ENCODE peak calls at places on chromosomes 3 and 15, in seven cellular contexts. One of them, this sample, is unnamed.
A peak's percentile ranks its signal among the peaks of the same experiment; 100 is the strongest.

GRCh38 chr3:9583792-9584191 is 30.2 kb upstream of the LHFPL4 start:
- DNase-seq in IMR-90: no peak
- DNase-seq in neuronal stem cell: no peak
- DNase-seq in mesenchymal stem cell: no peak
- DNase-seq in mesendoderm: no peak
- DNase-seq in H9: no peak
- DNase-seq in H1: no peak
- DNase-seq in this sample: no peak

GRCh38 chr3:113659121-113659531 is 37.3 kb downstream of the USF3 start:
- DNase-seq in H9: no peak
- DNase-seq in mesendoderm: peak; percentile 13
- DNase-seq in IMR-90: no peak
- DNase-seq in mesenchymal stem cell: no peak
- DNase-seq in H1: no peak
- DNase-seq in neuronal stem cell: no peak
- DNase-seq in this sample: no peak

GRCh38 chr15:75928680-75929608 is 25.3 kb downstream of the FBXO22 start:
- DNase-seq in mesendoderm: peak; percentile 76
- DNase-seq in neuronal stem cell: peak; percentile 24
- DNase-seq in IMR-90: peak; percentile 35
- DNase-seq in H9: peak; percentile 56
- DNase-seq in mesenchymal stem cell: peak; percentile 57
- DNase-seq in H1: peak; percentile 60
- DNase-seq in this sample: peak; percentile 62

GRCh38 chr15:42156266-42156922 is at the start of gene PLA2G4F:
- DNase-seq in IMR-90: no peak
- DNase-seq in mesendoderm: peak; percentile 52
- DNase-seq in H9: peak; percentile 54
- DNase-seq in H1: no peak
- DNase-seq in neuronal stem cell: no peak
- DNase-seq in mesenchymal stem cell: no peak
- DNase-seq in this sample: peak; percentile 55

GRCh38 chr3:185282696-185283373 is 29.0 kb upstream of the EHHADH start:
- DNase-seq in H1: peak; percentile 98
- DNase-seq in IMR-90: peak; percentile 93
- DNase-seq in mesenchymal stem cell: peak; percentile 94
- DNase-seq in neuronal stem cell: peak; percentile 85
- DNase-seq in H9: peak; percentile 98
- DNase-seq in mesendoderm: peak; percentile 98
- DNase-seq in this sample: peak; percentile 97

GRCh38 chr3:114502204-114502603 is 208.4 kb downstream of the TIGIT start:
- DNase-seq in mesenchymal stem cell: no peak
- DNase-seq in mesendoderm: no peak
- DNase-seq in neuronal stem cell: no peak
- DNase-seq in IMR-90: no peak
- DNase-seq in H1: no peak
- DNase-seq in H9: no peak
- DNase-seq in this sample: no peak

GRCh38 chr15:31551323-31551722 is 224.7 kb downstream of the KLF13 start:
- DNase-seq in mesendoderm: no peak
- DNase-seq in H1: no peak
- DNase-seq in IMR-90: no peak
- DNase-seq in mesenchymal stem cell: no peak
- DNase-seq in H9: no peak
- DNase-seq in neuronal stem cell: no peak
- DNase-seq in this sample: no peak

GRCh38 chr3:143135150-143135549 is 15.6 kb downstream of the CHST2 start:
- DNase-seq in IMR-90: peak; percentile 95
- DNase-seq in H1: no peak
- DNase-seq in mesendoderm: peak; percentile 27
- DNase-seq in neuronal stem cell: no peak
- DNase-seq in H9: no peak
- DNase-seq in mesenchymal stem cell: peak; percentile 90
- DNase-seq in this sample: peak; percentile 77

GRCh38 chr3:123719785-123720531 is 135.1 kb upstream of the HACD2 start:
- DNase-seq in mesenchymal stem cell: no peak
- DNase-seq in H1: no peak
- DNase-seq in mesendoderm: no peak
- DNase-seq in neuronal stem cell: no peak
- DNase-seq in IMR-90: no peak
- DNase-seq in H9: no peak
- DNase-seq in this sample: no peak

GRCh38 chr3:180265551-180265950 is 228.8 kb upstream of the PEX5L start:
- DNase-seq in IMR-90: peak; percentile 67
- DNase-seq in mesenchymal stem cell: no peak
- DNase-seq in H9: no peak
- DNase-seq in H1: no peak
- DNase-seq in mesendoderm: no peak
- DNase-seq in neuronal stem cell: no peak
- DNase-seq in this sample: no peak

GRCh38 chr3:78322780-78323179 is 1282.9 kb downstream of the ROBO2 start:
- DNase-seq in H9: no peak
- DNase-seq in mesenchymal stem cell: no peak
- DNase-seq in IMR-90: no peak
- DNase-seq in neuronal stem cell: no peak
- DNase-seq in mesendoderm: no peak
- DNase-seq in H1: no peak
- DNase-seq in this sample: no peak

GRCh38 chr15:72722071-72722696 is 36.2 kb downstream of the BBS4 start:
- DNase-seq in mesenchymal stem cell: peak; percentile 74
- DNase-seq in IMR-90: peak; percentile 80
- DNase-seq in mesendoderm: peak; percentile 85
- DNase-seq in neuronal stem cell: peak; percentile 51
- DNase-seq in H9: peak; percentile 78
- DNase-seq in H1: peak; percentile 85
- DNase-seq in this sample: peak; percentile 52

GRCh38 chr15:65532738-65533051 is 2.4 kb downstream of the HACD3 start:
- DNase-seq in H1: no peak
- DNase-seq in mesendoderm: no peak
- DNase-seq in mesenchymal stem cell: peak; percentile 85
- DNase-seq in IMR-90: peak; percentile 88
- DNase-seq in H9: no peak
- DNase-seq in neuronal stem cell: no peak
- DNase-seq in this sample: no peak

GRCh38 chr15:36284911-36285310 is 294.5 kb upstream of the CDIN1 start:
- DNase-seq in mesenchymal stem cell: no peak
- DNase-seq in neuronal stem cell: no peak
- DNase-seq in H9: no peak
- DNase-seq in H1: no peak
- DNase-seq in IMR-90: no peak
- DNase-seq in mesendoderm: no peak
- DNase-seq in this sample: no peak
- H3K4ac ChIP-seq in mesenchymal stem cell: no peak overlapping the region
- H3K4ac ChIP-seq in neuronal stem cell: no peak overlapping the region
- H3K4ac ChIP-seq in H9: no peak overlapping the region
- H3K4ac ChIP-seq in H1: no peak overlapping the region
- H3K4ac ChIP-seq in IMR-90: no peak overlapping the region
- H3K4ac ChIP-seq in mesendoderm: no peak overlapping the region
- H3K4ac ChIP-seq in this sample: no peak overlapping the region

GRCh38 chr3:71407833-71408232 is 175.7 kb downstream of the FOXP1 start:
- DNase-seq in IMR-90: no peak
- DNase-seq in H1: no peak
- DNase-seq in neuronal stem cell: no peak
- DNase-seq in mesendoderm: no peak
- DNase-seq in H9: no peak
- DNase-seq in mesenchymal stem cell: no peak
- DNase-seq in this sample: no peak
- H3K4me2 ChIP-seq in IMR-90: no peak overlapping the region
- H3K4me2 ChIP-seq in H1: no peak overlapping the region
- H3K4me2 ChIP-seq in neuronal stem cell: no peak overlapping the region
- H3K4me2 ChIP-seq in mesendoderm: no peak overlapping the region
- H3K4me2 ChIP-seq in H9: no peak overlapping the region
- H3K4me2 ChIP-seq in mesenchymal stem cell: no peak overlapping the region
- H3K4me2 ChIP-seq in this sample: no peak overlapping the region

GRCh38 chr3:147945968-147946519 is 536.9 kb downstream of the ZIC1 start:
- DNase-seq in mesendoderm: peak; percentile 57
- DNase-seq in H9: peak; percentile 42
- DNase-seq in IMR-90: peak; percentile 95
- DNase-seq in H1: no peak
- DNase-seq in neuronal stem cell: no peak
- DNase-seq in mesenchymal stem cell: peak; percentile 90
- DNase-seq in this sample: no peak
- H3K27ac ChIP-seq in mesendoderm: no peak overlapping the region
- H3K27ac ChIP-seq in H9: no peak overlapping the region
- H3K27ac ChIP-seq in IMR-90: peak overlapping the region; percentile 84
- H3K27ac ChIP-seq in H1: no peak overlapping the region
- H3K27ac ChIP-seq in neuronal stem cell: peak overlapping the region; percentile 18
- H3K27ac ChIP-seq in mesenchymal stem cell: peak overlapping the region; percentile 67
- H3K27ac ChIP-seq in this sample: no peak overlapping the region

GRCh38 chr15:89815769-89816168 is 1.1 kb upstream of the ANPEP start:
- DNase-seq in mesenchymal stem cell: no peak
- DNase-seq in H1: no peak
- DNase-seq in mesendoderm: no peak
- DNase-seq in neuronal stem cell: no peak
- DNase-seq in H9: no peak
- DNase-seq in IMR-90: no peak
- DNase-seq in this sample: no peak

GRCh38 chr15:89814112-89814742 is 425 bp downstream of the ANPEP start:
- DNase-seq in H1: no peak
- DNase-seq in mesenchymal stem cell: peak; percentile 18
- DNase-seq in neuronal stem cell: no peak
- DNase-seq in mesendoderm: no peak
- DNase-seq in IMR-90: no peak
- DNase-seq in H9: peak; percentile 29
- DNase-seq in this sample: no peak

GRCh38 chr15:89812126-89812846 is 2.4 kb downstream of the ANPEP start:
- DNase-seq in mesendoderm: no peak
- DNase-seq in H9: no peak
- DNase-seq in neuronal stem cell: no peak
- DNase-seq in H1: no peak
- DNase-seq in IMR-90: no peak
- DNase-seq in mesenchymal stem cell: no peak
- DNase-seq in this sample: no peak

GRCh38 chr15:89812847-89813320 is 1.8 kb downstream of the ANPEP start:
- DNase-seq in neuronal stem cell: no peak
- DNase-seq in mesendoderm: no peak
- DNase-seq in IMR-90: no peak
- DNase-seq in H1: no peak
- DNase-seq in mesenchymal stem cell: no peak
- DNase-seq in H9: no peak
- DNase-seq in this sample: no peak

GRCh38 chr15:89813381-89814111 is 1.1 kb downstream of the ANPEP start:
- DNase-seq in IMR-90: no peak
- DNase-seq in mesendoderm: no peak
- DNase-seq in H9: no peak
- DNase-seq in mesenchymal stem cell: no peak
- DNase-seq in neuronal stem cell: no peak
- DNase-seq in H1: no peak
- DNase-seq in this sample: no peak
- H3K4ac ChIP-seq in IMR-90: peak overlapping the region; percentile 69
- H3K4ac ChIP-seq in mesendoderm: no peak overlapping the region
- H3K4ac ChIP-seq in H9: no peak overlapping the region
- H3K4ac ChIP-seq in mesenchymal stem cell: peak overlapping the region; percentile 29
- H3K4ac ChIP-seq in neuronal stem cell: no peak overlapping the region
- H3K4ac ChIP-seq in H1: no peak overlapping the region
- H3K4ac ChIP-seq in this sample: no peak overlapping the region

GRCh38 chr3:56316944-56317343 is 151.3 kb downstream of the ERC2 start:
- DNase-seq in neuronal stem cell: no peak
- DNase-seq in H9: no peak
- DNase-seq in mesendoderm: no peak
- DNase-seq in IMR-90: no peak
- DNase-seq in H1: no peak
- DNase-seq in mesenchymal stem cell: no peak
- DNase-seq in this sample: no peak

GRCh38 chr3:56309465-56309864 is 158.8 kb downstream of the ERC2 start:
- DNase-seq in H1: no peak
- DNase-seq in mesendoderm: no peak
- DNase-seq in mesenchymal stem cell: peak; percentile 35
- DNase-seq in H9: no peak
- DNase-seq in IMR-90: no peak
- DNase-seq in neuronal stem cell: no peak
- DNase-seq in this sample: no peak

GRCh38 chr3:56314842-56315241 is 153.4 kb downstream of the ERC2 start:
- DNase-seq in mesendoderm: peak; percentile 81
- DNase-seq in H9: peak; percentile 29
- DNase-seq in IMR-90: no peak
- DNase-seq in H1: no peak
- DNase-seq in neuronal stem cell: no peak
- DNase-seq in mesenchymal stem cell: peak; percentile 49
- DNase-seq in this sample: peak; percentile 96
- H3K4me2 ChIP-seq in mesendoderm: no peak overlapping the region
- H3K4me2 ChIP-seq in H9: no peak overlapping the region
- H3K4me2 ChIP-seq in IMR-90: no peak overlapping the region
- H3K4me2 ChIP-seq in H1: no peak overlapping the region
- H3K4me2 ChIP-seq in neuronal stem cell: no peak overlapping the region
- H3K4me2 ChIP-seq in mesenchymal stem cell: no peak overlapping the region
- H3K4me2 ChIP-seq in this sample: peak overlapping the region; percentile 25

GRCh38 chr15:40789999-40790398 is 16.9 kb upstream of the ZFYVE19 start:
- DNase-seq in H9: no peak
- DNase-seq in mesendoderm: no peak
- DNase-seq in IMR-90: no peak
- DNase-seq in mesenchymal stem cell: no peak
- DNase-seq in H1: no peak
- DNase-seq in neuronal stem cell: no peak
- DNase-seq in this sample: no peak
- H3K27ac ChIP-seq in H9: no peak overlapping the region
- H3K27ac ChIP-seq in mesendoderm: no peak overlapping the region
- H3K27ac ChIP-seq in IMR-90: no peak overlapping the region
- H3K27ac ChIP-seq in mesenchymal stem cell: no peak overlapping the region
- H3K27ac ChIP-seq in H1: no peak overlapping the region
- H3K27ac ChIP-seq in neuronal stem cell: no peak overlapping the region
- H3K27ac ChIP-seq in this sample: no peak overlapping the region

DNA sequence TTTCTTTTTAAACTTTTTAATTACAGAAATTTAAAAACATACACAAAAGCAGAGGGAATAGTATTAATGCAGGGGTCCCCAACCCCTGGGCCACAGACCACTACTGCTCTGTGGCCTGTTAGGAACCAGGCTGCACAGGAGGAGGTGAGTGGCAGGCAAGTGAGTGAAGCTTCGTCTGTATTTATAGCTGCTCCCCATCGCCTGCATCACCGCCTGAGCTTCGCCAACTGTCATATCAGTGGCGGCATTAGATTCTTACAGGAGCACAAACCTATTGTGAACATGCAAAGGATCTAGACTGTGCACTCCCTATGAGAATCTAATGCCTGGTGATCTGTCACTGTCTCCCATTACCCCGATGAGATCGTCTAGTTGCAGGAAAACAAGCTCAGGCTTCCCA is 22.4 kb downstream of the CCR9 start:
- DNase-seq in mesendoderm: no peak
- DNase-seq in H1: no peak
- DNase-seq in neuronal stem cell: no peak
- DNase-seq in mesenchymal stem cell: no peak
- DNase-seq in IMR-90: no peak
- DNase-seq in H9: no peak
- DNase-seq in this sample: no peak
- H3K4ac ChIP-seq in mesendoderm: no peak overlapping the region
- H3K4ac ChIP-seq in H1: no peak overlapping the region
- H3K4ac ChIP-seq in neuronal stem cell: no peak overlapping the region
- H3K4ac ChIP-seq in mesenchymal stem cell: no peak overlapping the region
- H3K4ac ChIP-seq in IMR-90: no peak overlapping the region
- H3K4ac ChIP-seq in H9: no peak overlapping the region
- H3K4ac ChIP-seq in this sample: no peak overlapping the region